ENCODE peak calls at places on chromosome X, in eight cellular contexts. P is HCT116, E is adrenal gland, G is Peyer's patch, N is heart left ventricle, D is A549, M is suprapubic skin, V is lower leg skin. Q is an unnamed sample.

GRCh38 chrX:153405426-153405825 is 4.3 kb upstream of the PNMA6E start:
- DNase-seq in P (no peak), E (no peak), G (no peak), N (no peak), D (no peak), M (no peak), V (no peak), Q (no peak)

GRCh38 chrX:108198420-108198819 is 106.8 kb downstream of the ATG4A start:
- DNase-seq in P (no peak), E (no peak), G (no peak), N (no peak), D (no peak), M (no peak), V (peak; percentile 25), Q (no peak)

GRCh38 chrX:1316527-1316926 is 20.1 kb upstream of the IL3RA start:
- DNase-seq in P (no peak), E (peak; percentile 73), G (peak; percentile 65), N (peak; percentile 74), D (no peak), M (peak; percentile 86), V (peak; percentile 65), Q (no peak)

GRCh38 chrX:100647739-100648138 is 3.7 kb downstream of the SRPX2 start:
- DNase-seq in P (no peak), E (no peak), G (no peak), N (no peak), D (no peak), M (no peak), V (no peak), Q (no peak)

GRCh38 chrX:107686792-107687191 is 58.5 kb downstream of the PRPS1 start:
- DNase-seq in P (no peak), E (no peak), G (no peak), N (no peak), D (no peak), M (no peak), V (no peak), Q (no peak)

GRCh38 chrX:776529-777230 is 146.1 kb downstream of the SHOX start:
- DNase-seq in P (peak; percentile 57), E (no peak), G (no peak), N (no peak), D (no peak), M (peak; percentile 44), V (no peak), Q (no peak)

GRCh38 chrX:45421806-45422205 is 221.1 kb upstream of the DIPK2B start:
- DNase-seq in P (no peak), E (no peak), G (no peak), N (no peak), D (no peak), M (no peak), V (no peak), Q (no peak)

GRCh38 chrX:135010921-135011320 is 11.4 kb downstream of the RTL8B start:
- DNase-seq in P (no peak), E (no peak), G (no peak), N (no peak), D (no peak), M (no peak), V (no peak), Q (no peak)

GRCh38 chrX:14352511-14352910 is 176.8 kb upstream of the GLRA2 start:
- DNase-seq in P (no peak), E (no peak), G (no peak), N (no peak), D (no peak), M (no peak), V (no peak), Q (no peak)

GRCh38 chrX:111083101-111083500 is 12.9 kb upstream of the PAK3 start:
- DNase-seq in P (no peak), E (no peak), G (no peak), N (no peak), D (no peak), M (no peak), V (no peak), Q (no peak)

DNA sequence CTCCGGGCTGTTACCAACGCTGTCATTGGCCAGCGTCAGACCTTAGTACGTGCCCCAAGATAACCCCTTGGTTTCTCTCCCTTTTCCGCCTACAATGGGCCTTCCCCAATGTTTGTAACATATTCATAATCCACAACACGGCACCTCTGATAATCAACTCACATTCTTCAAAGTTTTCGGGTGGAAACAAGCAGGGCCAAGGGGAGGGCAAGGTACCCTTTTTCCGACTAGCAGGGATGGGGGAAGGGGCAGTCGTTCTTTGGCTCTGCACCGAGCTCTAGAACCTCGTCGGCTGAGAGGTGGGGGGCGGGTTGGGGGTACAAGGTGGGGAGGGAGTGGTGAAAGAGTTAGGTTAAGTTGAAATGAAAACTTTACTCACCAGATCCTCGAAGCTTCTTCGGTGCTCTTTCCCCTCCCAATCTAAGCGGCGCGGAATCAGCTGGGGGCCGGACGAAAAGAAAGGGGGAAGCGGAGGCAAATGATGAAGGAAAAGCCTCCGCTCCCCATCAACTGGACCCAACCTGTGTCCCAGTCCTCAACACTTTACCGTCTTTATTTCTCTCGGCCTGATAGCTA is 1.4 kb downstream of the BRWD3 start:
- DNase-seq in P (peak; percentile 64), E (peak; percentile 78), G (peak; percentile 91), N (peak; percentile 74), D (peak; percentile 81), M (peak; percentile 84), V (peak; percentile 82), Q (peak; percentile 43)
- TF ChIP-seq POLR2A in P (no peak), E (no peak), G (no peak), N (no peak), D (peak; percentile 10), M (no peak), V (no peak), Q (no peak)

GRCh38 chrX:7146703-7147430 is 645 bp upstream of the STS start:
- DNase-seq in P (no peak), E (no peak), G (no peak), N (peak; percentile 28), D (peak; percentile 35), M (no peak), V (no peak), Q (no peak)

GRCh38 chrX:7146026-7146702 is 1.3 kb upstream of the STS start:
- DNase-seq in P (no peak), E (no peak), G (no peak), N (no peak), D (peak; percentile 21), M (no peak), V (no peak), Q (no peak)

GRCh38 chrX:7149421-7149820 is 1.5 kb upstream of the PUDP start:
- DNase-seq in P (no peak), E (no peak), G (no peak), N (no peak), D (no peak), M (no peak), V (no peak), Q (no peak)

GRCh38 chrX:7147431-7147977 is at the start of gene STS:
- DNase-seq in P (no peak), E (peak; percentile 25), G (peak; percentile 76), N (peak; percentile 60), D (no peak), M (peak; percentile 72), V (no peak), Q (no peak)

DNA sequence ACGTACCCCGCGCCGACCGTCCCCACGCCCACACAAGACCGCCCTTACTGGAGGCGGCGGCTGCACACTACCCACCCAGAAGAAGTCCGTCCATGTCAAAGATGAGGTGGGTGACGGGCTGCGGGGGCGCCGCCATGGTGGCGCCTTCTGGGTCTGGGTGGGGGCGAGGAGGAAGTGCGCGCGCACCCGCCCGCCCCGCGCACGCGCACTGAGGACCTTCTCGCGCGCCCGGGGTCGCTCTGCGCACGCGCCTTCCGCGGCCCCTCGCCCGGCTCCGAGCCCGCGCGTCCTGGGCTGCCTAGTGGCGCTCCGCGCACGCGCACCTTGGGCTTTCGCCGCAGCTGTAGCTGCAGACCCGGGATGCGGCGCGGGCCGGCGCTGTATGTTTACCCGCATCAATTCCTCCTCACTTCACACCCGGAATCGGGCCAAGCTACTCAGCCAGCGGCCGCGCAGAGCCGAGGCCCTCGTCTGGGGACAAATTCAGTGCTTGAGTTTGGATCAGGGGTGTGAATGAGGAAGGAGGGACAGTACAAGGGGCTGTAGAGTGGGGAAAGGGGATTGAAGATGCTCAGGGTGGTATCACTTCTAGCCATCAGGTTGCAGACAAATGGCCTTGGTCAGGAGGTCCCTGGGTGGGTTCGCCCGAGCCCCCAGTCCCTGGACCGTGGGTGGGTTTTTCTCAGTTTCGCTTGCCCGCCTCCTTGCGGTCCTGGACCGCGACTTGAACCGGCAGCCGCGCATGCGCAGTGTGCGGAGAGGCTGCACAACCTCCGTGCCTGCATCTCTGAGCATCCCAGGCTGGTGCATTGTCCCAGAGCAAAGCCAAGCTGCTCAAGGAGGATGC is at the start of gene PUDP:
- DNase-seq in P (peak; percentile 37), E (peak; percentile 85), G (peak; percentile 95), N (peak; percentile 92), D (peak; percentile 78), M (peak; percentile 79), V (peak; percentile 56), Q (peak; percentile 49)
- TF ChIP-seq POLR2A in P (no peak), E (no peak), G (peak; percentile 27), N (peak; percentile 45), D (peak; percentile 28), M (no peak), V (no peak), Q (peak; percentile 52)

DNA sequence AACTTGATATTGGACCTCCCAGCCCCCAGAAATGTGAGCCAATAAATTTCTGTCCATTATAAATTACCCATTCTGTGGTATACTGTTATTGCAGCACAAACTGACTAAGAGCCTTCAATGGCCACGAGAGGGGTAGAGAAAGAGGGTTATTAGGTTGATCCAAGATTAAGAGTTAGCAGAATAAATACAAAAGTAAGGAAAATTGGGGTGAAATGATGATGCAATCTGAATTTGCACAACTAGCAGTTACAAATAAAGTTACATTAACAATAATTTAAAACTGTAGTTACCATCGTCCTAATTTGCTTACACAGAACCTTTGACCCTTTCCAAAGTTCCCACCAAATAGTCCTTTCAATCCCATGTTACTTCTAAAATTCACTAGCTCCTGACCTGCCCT is 54.2 kb downstream of the F8 start:
- DNase-seq in P (no peak), E (no peak), G (no peak), N (no peak), D (no peak), M (no peak), V (no peak), Q (no peak)
- TF ChIP-seq POLR2A in P (no peak), E (no peak), G (no peak), N (no peak), D (no peak), M (no peak), V (no peak), Q (no peak)

GRCh38 chrX:47571896-47572295 is 10.3 kb upstream of the TIMP1 start:
- DNase-seq in P (no peak), E (no peak), G (no peak), N (no peak), D (no peak), M (no peak), V (no peak), Q (no peak)
- TF ChIP-seq POLR2A in P (no peak), E (no peak), G (no peak), N (no peak), D (no peak), M (no peak), V (no peak), Q (no peak)

GRCh38 chrX:39214380-39215126 is 413.3 kb downstream of the MID1IP1 start:
- DNase-seq in P (no peak), E (no peak), G (no peak), N (no peak), D (no peak), M (no peak), V (no peak), Q (no peak)
- TF ChIP-seq POLR2A in P (no peak), E (no peak), G (no peak), N (no peak), D (no peak), M (no peak), V (no peak), Q (no peak)

GRCh38 chrX:154804957-154805695 is at the start of gene MPP1:
- DNase-seq in P (peak; percentile 32), E (peak; percentile 72), G (peak; percentile 89), N (peak; percentile 74), D (peak; percentile 73), M (peak; percentile 80), V (peak; percentile 47), Q (peak; percentile 65)
- TF ChIP-seq POLR2A in P (no peak), E (no peak), G (peak; percentile 70), N (peak; percentile 64), D (no peak), M (no peak), V (no peak), Q (peak; percentile 34)